ENCODE peak calls at places on chromosomes 7 and 10, in ten cellular contexts. C is endothelial cell of umbilical vein, O is OCI-LY7, W is spleen, Z is transverse colon, K is left lung, X is sigmoid colon, H is AG10803, F is esophagus squamous epithelium, Q is cardiac muscle cell. V is an unnamed sample.

GRCh38 chr10:520402-520787 is 169.1 kb downstream of the DIP2C start:
- DNase-seq in W (peak), X (peak), Z (no peak), F (no peak), H (peak), O (no peak), Q (peak), C (no peak), K (no peak), V (no peak)

GRCh38 chr10:130472236-130472635 is 336.0 kb downstream of the GLRX3 start:
- DNase-seq in O (no peak), H (no peak), X (peak), Z (no peak), W (no peak), C (no peak), K (no peak), F (no peak), Q (no peak), V (no peak)

GRCh38 chr10:123922126-123922525 is 30.5 kb upstream of the CPXM2 start:
- DNase-seq in O (no peak), Z (no peak), W (no peak), F (no peak), C (no peak), K (no peak), Q (no peak), X (no peak), H (no peak), V (no peak)

GRCh38 chr10:86878973-86879781 is 78.2 kb downstream of the MMRN2 start:
- DNase-seq in C (no peak), X (no peak), Z (no peak), K (no peak), O (no peak), W (no peak), Q (no peak), F (no peak), H (no peak), V (peak)

GRCh38 chr7:27210441-27211083 is 10.7 kb upstream of the HOXA13 start:
- DNase-seq in K (no peak), C (no peak), Q (peak), W (peak), X (peak), F (no peak), H (peak), O (peak), Z (peak), V (no peak)

GRCh38 chr7:157250605-157251228 is 86.1 kb upstream of the DNAJB6 start:
- DNase-seq in X (no peak), K (no peak), W (no peak), Z (peak), Q (peak), O (peak), F (no peak), H (peak), C (peak), V (no peak)

GRCh38 chr10:70508912-70509366 is 30.4 kb downstream of the PALD1 start:
- DNase-seq in Z (peak), O (peak), H (peak), W (no peak), C (peak), X (peak), F (no peak), Q (peak), K (no peak), V (no peak)

GRCh38 chr7:31046723-31047122 is 5.4 kb upstream of the ADCYAP1R1 start:
- DNase-seq in Z (no peak), C (no peak), Q (no peak), W (no peak), K (no peak), X (no peak), O (no peak), H (no peak), F (no peak), V (no peak)

GRCh38 chr10:132679640-132680039 is 106.3 kb downstream of the NKX6-2 start:
- DNase-seq in W (peak), F (no peak), H (no peak), Q (no peak), C (no peak), X (peak), K (peak), O (no peak), Z (no peak), V (no peak)

GRCh38 chr10:80878330-80878729 is 340.6 kb downstream of the SH2D4B start:
- DNase-seq in Z (no peak), O (no peak), H (no peak), C (no peak), X (no peak), Q (no peak), W (no peak), F (no peak), K (no peak), V (no peak)

GRCh38 chr7:129376076-129376777 is 58.0 kb upstream of the STRIP2 start:
- DNase-seq in C (peak), Q (peak), X (no peak), W (no peak), O (peak), K (no peak), Z (peak), H (peak), F (no peak), V (no peak)

GRCh38 chr10:110818311-110819257 is 53.1 kb upstream of the PDCD4 start:
- DNase-seq in O (no peak), Q (no peak), F (no peak), X (peak), K (no peak), Z (peak), C (no peak), W (no peak), H (no peak), V (no peak)

GRCh38 chr10:79090134-79090803 is 21.5 kb downstream of the ZMIZ1 start:
- DNase-seq in X (no peak), W (no peak), H (peak), O (peak), Z (no peak), C (peak), Q (no peak), K (peak), F (no peak), V (no peak)

GRCh38 chr10:72426982-72427381 is 72.3 kb upstream of the DNAJB12 start:
- DNase-seq in K (no peak), O (no peak), Q (no peak), H (no peak), W (no peak), Z (no peak), C (no peak), F (no peak), X (no peak), V (no peak)

GRCh38 chr10:69826094-69826493 is 24.4 kb downstream of the COL13A1 start:
- DNase-seq in X (no peak), H (no peak), O (no peak), Z (no peak), C (no peak), K (no peak), W (no peak), F (no peak), Q (no peak), V (no peak)

GRCh38 chr10:13776861-13777301 is 190.1 kb downstream of the PRPF18 start:
- DNase-seq in F (no peak), Z (no peak), O (no peak), C (no peak), X (no peak), H (peak), W (no peak), K (no peak), Q (no peak), V (no peak)

GRCh38 chr10:6766061-6766460 is 186.0 kb upstream of the PRKCQ start:
- DNase-seq in W (no peak), O (no peak), Z (no peak), C (no peak), K (no peak), F (no peak), X (no peak), H (peak), Q (no peak), V (no peak)

GRCh38 chr10:62735464-62736188 is 68.9 kb upstream of the ADO start:
- DNase-seq in F (no peak), K (no peak), H (no peak), X (no peak), C (no peak), Q (no peak), W (no peak), O (peak), Z (no peak), V (peak)

GRCh38 chr7:2471396-2471795 is 4.8 kb downstream of the GRIFIN start:
- DNase-seq in W (no peak), C (peak), Z (no peak), H (no peak), O (no peak), F (no peak), K (peak), Q (no peak), X (peak), V (no peak)

GRCh38 chr10:78371118-78371517 is 337.5 kb downstream of the RPS24 start:
- DNase-seq in O (no peak), K (no peak), H (no peak), X (no peak), W (peak), F (no peak), C (no peak), Q (no peak), Z (no peak), V (no peak)

GRCh38 chr10:33412261-33413092 is 78.0 kb upstream of the NRP1 start:
- DNase-seq in H (peak), O (no peak), Z (no peak), Q (no peak), W (no peak), X (no peak), C (peak), F (no peak), K (no peak), V (no peak)

GRCh38 chr10:86688398-86688921 is 20.1 kb downstream of the LDB3 start:
- DNase-seq in H (peak), F (peak), W (no peak), O (peak), Z (peak), C (peak), K (peak), X (peak), Q (peak), V (no peak)

GRCh38 chr10:79071535-79071923 is 2.8 kb downstream of the ZMIZ1 start:
- DNase-seq in W (no peak), Q (no peak), K (no peak), Z (no peak), C (no peak), F (no peak), X (no peak), O (no peak), H (no peak), V (no peak)

GRCh38 chr7:35648367-35648766 is 46.6 kb downstream of the HERPUD2 start:
- DNase-seq in C (no peak), K (no peak), Z (no peak), H (no peak), X (no peak), F (no peak), Q (no peak), O (no peak), W (no peak), V (no peak)

GRCh38 chr10:128026620-128027281 is 99.5 kb downstream of the MKI67 start:
- DNase-seq in X (peak), F (no peak), C (peak), W (no peak), O (no peak), Q (no peak), Z (no peak), H (no peak), K (no peak), V (no peak)

GRCh38 chr10:81680374-81680773 is 194.6 kb upstream of the NRG3 start:
- DNase-seq in O (no peak), Q (no peak), K (no peak), W (no peak), C (no peak), Z (no peak), F (no peak), X (no peak), H (no peak), V (no peak)

GRCh38 chr7:74371381-74372059 is 82.2 kb upstream of the GTF2IRD1 start:
- DNase-seq in X (no peak), F (no peak), H (no peak), Q (peak), C (no peak), W (no peak), K (no peak), Z (peak), O (peak), V (no peak)

GRCh38 chr10:89659185-89660131 is 14.4 kb upstream of the PANK1 start:
- DNase-seq in Q (no peak), X (no peak), H (peak), W (no peak), K (no peak), Z (no peak), F (no peak), O (no peak), C (no peak), V (no peak)

GRCh38 chr10:52400564-52400963 is 86.5 kb downstream of the DKK1 start:
- DNase-seq in C (peak), F (no peak), X (no peak), Z (no peak), W (no peak), H (no peak), O (no peak), K (no peak), Q (no peak), V (no peak)

GRCh38 chr10:103353281-103353680 is 2.3 kb upstream of the PCGF6 start:
- DNase-seq in F (no peak), X (no peak), H (no peak), Q (no peak), C (no peak), Z (no peak), O (peak), K (no peak), W (no peak), V (no peak)

GRCh38 chr7:135662123-135662372 is 266 bp upstream of the STMP1 start:
- DNase-seq in Q (no peak), O (no peak), F (no peak), Z (no peak), X (no peak), C (no peak), H (no peak), K (no peak), W (no peak), V (no peak)
- TF ChIP-seq CTCF in Q (no peak), O (peak), F (no peak), Z (peak), X (peak), C (no peak), H (no peak), K (peak), W (peak), V (no peak)

DNA sequence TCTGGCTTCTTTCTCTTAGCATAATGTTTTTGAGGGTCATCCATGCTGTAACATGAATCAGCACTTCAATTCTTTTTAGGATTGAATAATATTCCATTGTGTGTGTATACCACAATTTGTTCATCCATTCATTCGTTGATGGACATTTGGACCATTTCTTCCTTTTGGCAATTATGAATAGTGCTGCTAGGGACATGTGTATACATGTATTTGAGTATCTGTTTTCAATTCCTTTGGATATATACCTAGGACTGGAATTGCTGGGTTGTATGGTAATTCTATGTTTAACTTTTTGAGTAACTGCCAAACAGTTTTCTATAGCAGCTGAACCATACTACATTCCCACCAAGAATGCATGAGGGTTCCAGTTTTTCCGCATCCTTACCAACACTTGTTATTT is 39.2 kb downstream of the GBF1 start:
- DNase-seq in F (no peak), K (no peak), C (no peak), Z (no peak), H (no peak), W (no peak), X (no peak), O (no peak), Q (no peak), V (no peak)
- H3K4me3 ChIP-seq in F (no peak), K (no peak), C (no peak), Z (no peak), H (no peak), W (no peak), X (no peak), O (no peak), Q (no peak), V (no peak)

GRCh38 chr7:155233703-155234492 is 63.8 kb upstream of the INSIG1 start:
- DNase-seq in W (peak), K (peak), Z (no peak), C (no peak), X (no peak), O (no peak), Q (no peak), F (no peak), H (peak), V (no peak)
- TF ChIP-seq CTCF in W (no peak), K (no peak), Z (no peak), C (no peak), X (no peak), O (no peak), Q (no peak), F (no peak), H (peak), V (no peak)

DNA sequence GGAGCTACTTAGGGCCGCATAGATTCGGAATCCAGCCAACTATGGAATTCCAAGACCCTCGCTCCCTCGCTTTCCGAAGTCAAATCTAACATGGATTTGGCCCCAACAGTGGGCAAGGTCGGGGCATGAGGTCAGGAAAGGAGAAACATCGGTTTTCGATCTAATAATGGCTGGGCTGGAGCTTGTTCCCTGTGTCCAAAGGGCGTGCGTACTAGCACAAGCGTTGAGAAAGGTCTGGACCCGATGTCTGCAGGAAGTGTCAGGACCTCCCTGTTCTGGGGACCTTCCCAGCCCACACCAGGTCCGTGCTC is 5.0 kb downstream of the FEZF1 start:
- DNase-seq in Q (no peak), K (no peak), Z (no peak), W (no peak), F (no peak), O (no peak), H (no peak), C (no peak), X (no peak), V (no peak)
- H3K4me3 ChIP-seq in Q (peak), K (no peak), Z (no peak), W (no peak), F (no peak), O (no peak), H (no peak), C (no peak), X (no peak), V (no peak)

GRCh38 chr7:93574269-93574645 is 267 bp downstream of the CALCR start:
- DNase-seq in W (no peak), C (no peak), X (no peak), H (no peak), Z (no peak), Q (peak), K (peak), O (no peak), F (no peak), V (no peak)
- TF ChIP-seq CTCF in W (no peak), C (no peak), X (no peak), H (no peak), Z (no peak), Q (no peak), K (no peak), O (no peak), F (no peak), V (no peak)